ENCODE peak calls at places on chromosomes 5 and 9, in four cellular contexts. One of them, this sample, is unnamed.
A peak's percentile ranks its signal among the peaks of the same experiment; 100 is the strongest.

GRCh38 chr9:137311171-137311970 is 9.3 kb upstream of the NRARP start:
- DNase-seq in CD8-positive, alpha-beta T cell: no peak
- DNase-seq in MM.1S: no peak
- DNase-seq in IMR-90: peak; percentile 33
- DNase-seq in this sample: no peak

GRCh38 chr9:32378496-32378895 is 5.9 kb upstream of the ACO1 start:
- DNase-seq in CD8-positive, alpha-beta T cell: peak; percentile 41
- DNase-seq in MM.1S: peak; percentile 79
- DNase-seq in IMR-90: peak; percentile 81
- DNase-seq in this sample: no peak

GRCh38 chr5:178207183-178207916 is 3.0 kb downstream of the HNRNPAB start:
- DNase-seq in CD8-positive, alpha-beta T cell: no peak
- DNase-seq in MM.1S: no peak
- DNase-seq in IMR-90: peak; percentile 67
- DNase-seq in this sample: peak; percentile 78

GRCh38 chr5:145680169-145680568 is 155.0 kb downstream of the PRELID2 start:
- DNase-seq in CD8-positive, alpha-beta T cell: no peak
- DNase-seq in MM.1S: peak; percentile 11
- DNase-seq in IMR-90: no peak
- DNase-seq in this sample: no peak

GRCh38 chr5:28014779-28015178 is 976.4 kb upstream of the CDH9 start:
- DNase-seq in CD8-positive, alpha-beta T cell: no peak
- DNase-seq in MM.1S: peak; percentile 61
- DNase-seq in IMR-90: no peak
- DNase-seq in this sample: no peak

GRCh38 chr9:101620452-101620851 is 25.7 kb upstream of the PPP3R2 start:
- DNase-seq in CD8-positive, alpha-beta T cell: no peak
- DNase-seq in MM.1S: no peak
- DNase-seq in IMR-90: no peak
- DNase-seq in this sample: no peak

GRCh38 chr9:128321343-128321742 is 904 bp downstream of the TRUB2 start:
- DNase-seq in CD8-positive, alpha-beta T cell: no peak
- DNase-seq in MM.1S: no peak
- DNase-seq in IMR-90: no peak
- DNase-seq in this sample: no peak

GRCh38 chr5:130571076-130571475 is 594.0 kb downstream of the HINT1 start:
- DNase-seq in CD8-positive, alpha-beta T cell: no peak
- DNase-seq in MM.1S: no peak
- DNase-seq in IMR-90: no peak
- DNase-seq in this sample: no peak

GRCh38 chr9:127706836-127707241 is at the start of gene CFAP157:
- DNase-seq in CD8-positive, alpha-beta T cell: no peak
- DNase-seq in MM.1S: no peak
- DNase-seq in IMR-90: no peak
- DNase-seq in this sample: no peak

GRCh38 chr5:55151923-55152842 is 7.8 kb upstream of the GPX8 start:
- DNase-seq in CD8-positive, alpha-beta T cell: no peak
- DNase-seq in MM.1S: no peak
- DNase-seq in IMR-90: peak; percentile 84
- DNase-seq in this sample: no peak

GRCh38 chr9:113509463-113509862 is 45.9 kb downstream of the RGS3 start:
- DNase-seq in CD8-positive, alpha-beta T cell: no peak
- DNase-seq in MM.1S: no peak
- DNase-seq in IMR-90: peak; percentile 83
- DNase-seq in this sample: no peak

GRCh38 chr9:76789850-76790249 is 25.6 kb downstream of the PCA3 start:
- DNase-seq in CD8-positive, alpha-beta T cell: no peak
- DNase-seq in MM.1S: no peak
- DNase-seq in IMR-90: no peak
- DNase-seq in this sample: no peak

GRCh38 chr5:52705720-52706119 is 82.0 kb upstream of the ITGA1 start:
- DNase-seq in CD8-positive, alpha-beta T cell: no peak
- DNase-seq in MM.1S: peak; percentile 25
- DNase-seq in IMR-90: no peak
- DNase-seq in this sample: no peak

GRCh38 chr5:78794693-78795215 is 146.2 kb upstream of the LHFPL2 start:
- DNase-seq in CD8-positive, alpha-beta T cell: no peak
- DNase-seq in MM.1S: no peak
- DNase-seq in IMR-90: no peak
- DNase-seq in this sample: no peak

GRCh38 chr5:108295588-108296368 is 86.1 kb downstream of the FBXL17 start:
- DNase-seq in CD8-positive, alpha-beta T cell: no peak
- DNase-seq in MM.1S: no peak
- DNase-seq in IMR-90: peak; percentile 43
- DNase-seq in this sample: no peak

GRCh38 chr9:135950135-135950682 is 11.0 kb downstream of the UBAC1 start:
- DNase-seq in CD8-positive, alpha-beta T cell: no peak
- DNase-seq in MM.1S: no peak
- DNase-seq in IMR-90: no peak
- DNase-seq in this sample: no peak

GRCh38 chr5:172946146-172946545 is 13.1 kb upstream of the RPL26L1 start:
- DNase-seq in CD8-positive, alpha-beta T cell: no peak
- DNase-seq in MM.1S: no peak
- DNase-seq in IMR-90: no peak
- DNase-seq in this sample: no peak

GRCh38 chr5:147538232-147538631 is 28.4 kb upstream of the DPYSL3 start:
- DNase-seq in CD8-positive, alpha-beta T cell: no peak
- DNase-seq in MM.1S: no peak
- DNase-seq in IMR-90: no peak
- DNase-seq in this sample: no peak

GRCh38 chr5:91955610-91956009 is 572.5 kb upstream of the ARRDC3 start:
- DNase-seq in CD8-positive, alpha-beta T cell: no peak
- DNase-seq in MM.1S: no peak
- DNase-seq in IMR-90: no peak
- DNase-seq in this sample: peak; percentile 1

GRCh38 chr5:141234109-141234508 is 11.0 kb downstream of the PCDHB14 start:
- DNase-seq in CD8-positive, alpha-beta T cell: no peak
- DNase-seq in MM.1S: no peak
- DNase-seq in IMR-90: peak; percentile 3
- DNase-seq in this sample: no peak

GRCh38 chr5:535781-536698 is 11.8 kb upstream of the SLC9A3 start:
- DNase-seq in CD8-positive, alpha-beta T cell: no peak
- DNase-seq in MM.1S: no peak
- DNase-seq in IMR-90: no peak
- DNase-seq in this sample: no peak
- H3K4me1 ChIP-seq in CD8-positive, alpha-beta T cell: no peaks in the 10 kb centered on the region
- H3K4me1 ChIP-seq in MM.1S: no peaks in the 10 kb centered on the region
- H3K4me1 ChIP-seq in IMR-90: no peaks in the 10 kb centered on the region
- H3K4me1 ChIP-seq in this sample: peaks cover 14% of the 10 kb centered on the region

GRCh38 chr9:131404987-131405386 is 11.1 kb downstream of the PRRC2B start:
- DNase-seq in CD8-positive, alpha-beta T cell: no peak
- DNase-seq in MM.1S: no peak
- DNase-seq in IMR-90: no peak
- DNase-seq in this sample: no peak
- H3K4me1 ChIP-seq in CD8-positive, alpha-beta T cell: peaks cover 93% of the 10 kb centered on the region
- H3K4me1 ChIP-seq in MM.1S: peaks cover 20% of the 10 kb centered on the region
- H3K4me1 ChIP-seq in IMR-90: peaks cover 45% of the 10 kb centered on the region
- H3K4me1 ChIP-seq in this sample: peaks cover 61% of the 10 kb centered on the region

DNA sequence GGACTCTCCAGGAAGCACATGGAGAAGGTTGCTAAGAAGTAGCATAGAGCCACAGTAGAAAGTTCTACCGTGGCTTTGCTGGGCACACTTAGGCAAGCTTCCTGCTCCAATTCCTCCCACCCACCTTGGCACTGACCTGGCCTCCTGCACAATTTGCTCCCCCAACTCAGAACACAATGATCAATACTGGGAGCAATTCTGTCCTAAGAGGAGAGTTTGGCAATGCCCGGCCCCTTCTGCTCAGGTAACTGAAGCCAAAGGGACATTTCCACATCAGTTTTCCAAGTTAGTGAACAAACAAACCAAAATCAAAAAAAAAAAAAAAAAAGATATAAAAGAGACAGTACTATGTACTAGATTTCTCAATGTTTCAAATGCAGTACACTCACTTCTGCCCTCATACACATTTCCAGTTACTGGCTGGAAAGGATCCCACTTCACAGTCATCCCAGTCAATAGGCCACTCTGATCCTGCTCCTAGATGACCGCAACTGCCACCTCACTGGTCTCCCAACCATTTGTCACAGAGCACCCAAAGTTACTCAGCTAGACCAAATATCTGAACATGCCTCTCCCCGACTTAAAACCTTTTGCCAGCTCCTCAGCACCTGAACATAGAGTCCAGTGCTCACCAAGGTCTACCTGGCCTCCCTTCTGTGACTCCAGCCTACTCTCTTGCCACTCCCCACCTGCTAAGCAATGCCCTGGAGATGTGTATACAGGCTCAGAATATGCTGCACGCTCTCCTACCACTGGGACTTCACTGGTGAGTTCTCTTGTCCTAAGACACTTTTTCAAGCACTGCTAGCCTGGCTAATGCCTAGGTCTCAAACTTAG is 21.3 kb downstream of the ABCA1 start:
- DNase-seq in CD8-positive, alpha-beta T cell: no peak
- DNase-seq in MM.1S: no peak
- DNase-seq in IMR-90: peak; percentile 81
- DNase-seq in this sample: no peak
- H3K4me1 ChIP-seq in CD8-positive, alpha-beta T cell: peaks cover 3% of the 10 kb centered on the region
- H3K4me1 ChIP-seq in MM.1S: no peaks in the 10 kb centered on the region
- H3K4me1 ChIP-seq in IMR-90: peaks cover 38% of the 10 kb centered on the region
- H3K4me1 ChIP-seq in this sample: peaks cover 47% of the 10 kb centered on the region

GRCh38 chr5:149526855-149527590 is 24.2 kb downstream of the CSNK1A1 start:
- DNase-seq in CD8-positive, alpha-beta T cell: no peak
- DNase-seq in MM.1S: no peak
- DNase-seq in IMR-90: no peak
- DNase-seq in this sample: peak; percentile 18
- H3K4me1 ChIP-seq in CD8-positive, alpha-beta T cell: peaks cover 66% of the 10 kb centered on the region
- H3K4me1 ChIP-seq in MM.1S: no peaks in the 10 kb centered on the region
- H3K4me1 ChIP-seq in IMR-90: peaks cover 7% of the 10 kb centered on the region
- H3K4me1 ChIP-seq in this sample: peaks cover 61% of the 10 kb centered on the region